ENCODE peak calls at places on chromosome 6, in eight cellular contexts. R is heart right ventricle; V is ovary; M is esophagus muscularis mucosa; A is pancreas; W is CD8-positive, alpha-beta memory T cell; X is stomach; D is breast epithelium. L is an unnamed sample.
A peak's percentile ranks its signal among the peaks of the same experiment; 100 is the strongest.

GRCh38 chr6:89734526-89734925 is 85.1 kb downstream of the MDN1 start:
- DNase-seq in M (no peak), A (no peak), X (no peak), D (no peak), W (no peak), V (no peak), R (no peak), L (no peak)

GRCh38 chr6:28947831-28948270 is 24.1 kb upstream of the TRIM27 start:
- DNase-seq in A (no peak), V (no peak), M (no peak), X (no peak), D (no peak), R (no peak), W (no peak), L (peak; percentile 51)

GRCh38 chr6:119176445-119176844 is 98.0 kb upstream of the FAM184A start:
- DNase-seq in D (no peak), X (no peak), V (no peak), R (no peak), A (no peak), W (no peak), M (no peak), L (no peak)

GRCh38 chr6:5509106-5509505 is 247.8 kb downstream of the FARS2 start:
- DNase-seq in X (no peak), W (no peak), D (no peak), V (no peak), A (no peak), M (no peak), R (peak; percentile 48), L (no peak)

GRCh38 chr6:1619666-1620503 is 10.2 kb downstream of the FOXC1 start:
- DNase-seq in D (no peak), W (no peak), A (peak; percentile 57), X (no peak), R (no peak), V (no peak), M (no peak), L (no peak)

GRCh38 chr6:133380723-133381122 is 139.6 kb downstream of the EYA4 start:
- DNase-seq in A (no peak), R (no peak), W (no peak), M (no peak), X (no peak), D (no peak), V (no peak), L (no peak)

GRCh38 chr6:10800810-10801209 is 37.5 kb downstream of the MAK start:
- DNase-seq in X (no peak), D (no peak), R (no peak), W (no peak), A (no peak), M (no peak), V (no peak), L (no peak)

GRCh38 chr6:133610271-133610840 is 278.6 kb upstream of the TCF21 start:
- DNase-seq in V (no peak), R (no peak), A (no peak), D (no peak), X (no peak), W (no peak), M (no peak), L (no peak)

GRCh38 chr6:154995241-154996162 is at the start of gene TIAM2:
- DNase-seq in D (no peak), M (no peak), A (peak; percentile 65), V (no peak), W (no peak), R (peak; percentile 25), X (no peak), L (peak; percentile 32)

GRCh38 chr6:117414770-117415169 is 11.0 kb downstream of the ROS1 start:
- DNase-seq in W (no peak), D (no peak), X (no peak), M (no peak), A (no peak), R (no peak), V (no peak), L (no peak)

GRCh38 chr6:170098428-170099170 is 192.3 kb downstream of the DLL1 start:
- DNase-seq in V (peak; percentile 7), M (no peak), A (peak; percentile 47), W (peak; percentile 38), X (peak; percentile 22), D (peak; percentile 30), R (no peak), L (no peak)

GRCh38 chr6:5214570-5215052 is 46.1 kb downstream of the LYRM4 start:
- DNase-seq in W (no peak), X (no peak), R (peak; percentile 60), D (no peak), A (no peak), V (no peak), M (no peak), L (peak; percentile 7)

GRCh38 chr6:127811939-127812338 is 88.9 kb downstream of the THEMIS start:
- DNase-seq in A (no peak), M (no peak), R (no peak), V (no peak), W (no peak), D (no peak), X (no peak), L (no peak)

GRCh38 chr6:96816182-96816888 is 20.9 kb downstream of the GPR63 start:
- DNase-seq in M (no peak), D (no peak), X (no peak), A (no peak), R (no peak), V (no peak), W (no peak), L (no peak)

GRCh38 chr6:25369043-25369442 is 89.9 kb downstream of the CARMIL1 start:
- DNase-seq in D (no peak), W (no peak), M (peak; percentile 75), X (no peak), V (no peak), R (no peak), A (no peak), L (no peak)

GRCh38 chr6:76708641-76709331 is 636.3 kb upstream of the IMPG1 start:
- DNase-seq in D (no peak), M (no peak), A (no peak), W (no peak), R (no peak), X (no peak), V (no peak), L (no peak)

GRCh38 chr6:6730831-6731230 is 142.3 kb downstream of the LY86 start:
- DNase-seq in W (no peak), R (no peak), D (no peak), A (no peak), M (no peak), X (no peak), V (no peak), L (no peak)

DNA sequence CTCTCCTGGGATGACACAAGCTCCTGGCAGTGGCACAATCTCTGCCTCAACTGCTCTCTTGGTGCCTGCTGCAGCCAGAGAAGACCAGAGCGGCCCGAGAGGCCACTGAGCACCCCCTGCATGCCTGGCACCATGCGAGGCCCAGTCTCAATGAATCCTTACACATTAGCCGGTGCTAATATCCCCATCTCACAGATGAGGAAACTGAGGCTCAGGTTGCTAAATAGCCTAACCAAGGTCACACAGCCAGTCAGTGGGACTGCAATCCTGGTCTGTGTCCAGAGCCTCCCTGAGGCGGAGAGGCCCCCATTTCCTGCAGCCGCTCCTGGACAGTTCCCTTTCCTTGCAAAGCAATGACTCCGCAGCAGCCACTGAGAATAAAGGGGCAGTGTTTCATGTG is 81.2 kb downstream of the GRM4 start:
- DNase-seq in M (no peak), A (no peak), X (no peak), R (no peak), D (no peak), V (no peak), W (no peak), L (no peak)
- H3K36me3 ChIP-seq in M (no peaks in the 10 kb centered on the region), A (no peaks in the 10 kb centered on the region), X (no peaks in the 10 kb centered on the region), R (no peaks in the 10 kb centered on the region), D (no peaks in the 10 kb centered on the region), V (no peaks in the 10 kb centered on the region), W (no peaks in the 10 kb centered on the region), L (no peaks in the 10 kb centered on the region)

GRCh38 chr6:14639983-14640599 is 522.5 kb downstream of the CD83 start:
- DNase-seq in W (no peak), D (no peak), M (no peak), V (no peak), R (no peak), X (no peak), A (no peak), L (no peak)
- H3K9me3 ChIP-seq in W (no peaks in the 10 kb centered on the region), D (no peaks in the 10 kb centered on the region), M (no peaks in the 10 kb centered on the region), V (no peaks in the 10 kb centered on the region), R (no peaks in the 10 kb centered on the region), X (no peaks in the 10 kb centered on the region), A (no peaks in the 10 kb centered on the region), L (no peaks in the 10 kb centered on the region)

GRCh38 chr6:149445095-149445466 is 39.7 kb downstream of the ZC3H12D start:
- DNase-seq in V (no peak), W (no peak), M (no peak), R (no peak), A (no peak), X (no peak), D (no peak), L (no peak)

GRCh38 chr6:149446791-149447376 is 37.9 kb downstream of the ZC3H12D start:
- DNase-seq in V (no peak), W (no peak), A (no peak), M (no peak), X (no peak), R (no peak), D (no peak), L (no peak)

GRCh38 chr6:149449054-149449453 is 35.8 kb downstream of the ZC3H12D start:
- DNase-seq in W (no peak), X (no peak), V (no peak), D (no peak), A (no peak), R (no peak), M (no peak), L (no peak)

GRCh38 chr6:149443411-149444181 is 41.2 kb downstream of the ZC3H12D start:
- DNase-seq in V (peak; percentile 38), W (no peak), A (no peak), M (no peak), X (no peak), R (no peak), D (no peak), L (no peak)

DNA sequence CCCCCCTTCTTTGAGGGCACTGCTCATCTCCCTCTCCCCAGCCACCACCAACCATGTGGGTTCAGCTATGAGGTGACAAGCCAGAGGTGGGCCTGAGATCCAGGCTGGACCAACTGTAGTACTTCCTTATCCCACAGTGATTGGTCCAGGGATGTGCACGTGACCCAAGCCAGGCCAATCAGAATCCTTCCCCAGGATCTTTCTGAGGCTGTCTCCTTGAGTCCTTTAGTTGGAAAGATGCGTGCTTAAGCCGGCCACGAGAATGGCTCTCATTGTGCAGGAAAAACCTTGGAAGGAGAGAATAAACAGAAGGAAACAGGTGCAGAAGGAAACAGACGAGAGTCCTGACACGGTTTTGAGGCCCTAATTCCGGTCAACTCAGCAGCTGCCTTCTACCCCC is 39.2 kb downstream of the ZC3H12D start:
- DNase-seq in A (no peak), V (no peak), X (no peak), W (no peak), R (no peak), D (no peak), M (no peak), L (no peak)
- H3K36me3 ChIP-seq in A (no peaks in the 10 kb centered on the region), V (no peaks in the 10 kb centered on the region), X (no peaks in the 10 kb centered on the region), W (peaks cover 7% of the 10 kb centered on the region), R (no peaks in the 10 kb centered on the region), D (no peaks in the 10 kb centered on the region), M (no peaks in the 10 kb centered on the region), L (no peaks in the 10 kb centered on the region)

DNA sequence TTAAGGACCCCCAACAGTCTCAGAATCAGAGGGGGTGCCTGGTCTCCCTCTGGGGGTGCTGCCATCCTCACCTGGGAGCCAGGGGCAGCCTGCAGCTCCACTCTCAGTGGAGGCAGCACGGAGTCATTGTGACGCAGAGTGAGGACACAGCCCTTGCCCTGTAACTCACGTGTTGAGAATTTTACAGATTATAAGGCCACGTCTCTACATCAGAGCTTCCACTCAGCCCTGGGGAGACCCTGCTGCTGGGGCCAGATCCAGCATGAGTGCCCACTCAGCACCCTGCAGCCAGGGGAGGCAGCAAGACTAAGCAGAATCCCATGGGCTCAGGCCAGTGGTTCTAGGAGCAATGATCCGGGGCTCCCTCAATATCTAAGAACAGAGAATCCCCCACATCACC is 137.4 kb upstream of the AFDN start:
- DNase-seq in W (no peak), X (no peak), V (no peak), D (no peak), M (no peak), R (no peak), A (no peak), L (no peak)
- H3K9me3 ChIP-seq in W (no peaks in the 10 kb centered on the region), X (no peaks in the 10 kb centered on the region), V (no peaks in the 10 kb centered on the region), D (no peaks in the 10 kb centered on the region), M (no peaks in the 10 kb centered on the region), R (no peaks in the 10 kb centered on the region), A (no peaks in the 10 kb centered on the region), L (no peaks in the 10 kb centered on the region)